ENCODE peak calls at places on chromosomes 11 and 22, in four cellular contexts. J is colonic mucosa; T is CD8-positive, alpha-beta memory T cell; G is psoas muscle. Q is an unnamed sample.

GRCh38 chr11:86984701-86985100 is 29.5 kb upstream of the FZD4 start:
- DNase-seq in J (no peak), T (no peak), G (peak; percentile 59), Q (no peak)

GRCh38 chr22:37690901-37691504 is 4.9 kb downstream of the NOL12 start:
- DNase-seq in J (no peak), T (no peak), G (peak; percentile 79), Q (no peak)

GRCh38 chr11:130769782-130770565 is 146.3 kb downstream of the SNX19 start:
- DNase-seq in J (no peak), T (no peak), G (no peak), Q (peak; percentile 72)

GRCh38 chr22:26681395-26681821 is 24.0 kb downstream of the MIAT start:
- DNase-seq in J (no peak), T (no peak), G (no peak), Q (no peak)

GRCh38 chr11:45538363-45538762 is 127.1 kb downstream of the CHST1 start:
- DNase-seq in J (no peak), T (no peak), G (peak; percentile 63), Q (no peak)

GRCh38 chr11:90805172-90805571 is 582.3 kb upstream of the CHORDC1 start:
- DNase-seq in J (no peak), T (no peak), G (no peak), Q (no peak)

GRCh38 chr11:116312560-116313340 is 460.0 kb downstream of the BUD13 start:
- DNase-seq in J (peak; percentile 72), T (no peak), G (peak; percentile 82), Q (peak; percentile 57)

GRCh38 chr11:92225563-92226308 is 1.1 kb downstream of the FAT3 start:
- DNase-seq in J (peak; percentile 17), T (no peak), G (peak; percentile 60), Q (no peak)

GRCh38 chr11:47705722-47706121 is 9.4 kb downstream of the AGBL2 start:
- DNase-seq in J (no peak), T (no peak), G (no peak), Q (no peak)

GRCh38 chr11:70203749-70204465 is 811 bp downstream of the FADD start:
- DNase-seq in J (peak; percentile 92), T (peak; percentile 91), G (peak; percentile 70), Q (peak; percentile 93)

GRCh38 chr11:69640260-69640994 is 529 bp upstream of the CCND1 start:
- DNase-seq in J (peak; percentile 62), T (peak; percentile 39), G (no peak), Q (peak; percentile 51)

GRCh38 chr11:118042791-118043190 is 34.1 kb upstream of the TMPRSS4 start:
- DNase-seq in J (no peak), T (no peak), G (no peak), Q (no peak)

GRCh38 chr22:28424427-28425080 is 255.1 kb downstream of the TTC28 start:
- DNase-seq in J (no peak), T (no peak), G (no peak), Q (no peak)

GRCh38 chr22:31184015-31184414 is 24.0 kb downstream of the RNF185 start:
- DNase-seq in J (no peak), T (no peak), G (no peak), Q (no peak)

GRCh38 chr11:3914807-3915206 is 59.3 kb downstream of the STIM1 start:
- DNase-seq in J (no peak), T (no peak), G (no peak), Q (peak; percentile 40)

GRCh38 chr11:76231339-76231738 is 25.0 kb upstream of the WNT11 start:
- DNase-seq in J (no peak), T (no peak), G (no peak), Q (no peak)

GRCh38 chr11:76233936-76234703 is 27.8 kb upstream of the WNT11 start:
- DNase-seq in J (peak; percentile 55), T (no peak), G (peak; percentile 82), Q (peak; percentile 37)

GRCh38 chr11:76233196-76233921 is 27.1 kb upstream of the WNT11 start:
- DNase-seq in J (no peak), T (no peak), G (no peak), Q (no peak)

GRCh38 chr11:76230392-76230791 is 24.1 kb upstream of the WNT11 start:
- DNase-seq in J (no peak), T (no peak), G (peak; percentile 58), Q (no peak)

DNA sequence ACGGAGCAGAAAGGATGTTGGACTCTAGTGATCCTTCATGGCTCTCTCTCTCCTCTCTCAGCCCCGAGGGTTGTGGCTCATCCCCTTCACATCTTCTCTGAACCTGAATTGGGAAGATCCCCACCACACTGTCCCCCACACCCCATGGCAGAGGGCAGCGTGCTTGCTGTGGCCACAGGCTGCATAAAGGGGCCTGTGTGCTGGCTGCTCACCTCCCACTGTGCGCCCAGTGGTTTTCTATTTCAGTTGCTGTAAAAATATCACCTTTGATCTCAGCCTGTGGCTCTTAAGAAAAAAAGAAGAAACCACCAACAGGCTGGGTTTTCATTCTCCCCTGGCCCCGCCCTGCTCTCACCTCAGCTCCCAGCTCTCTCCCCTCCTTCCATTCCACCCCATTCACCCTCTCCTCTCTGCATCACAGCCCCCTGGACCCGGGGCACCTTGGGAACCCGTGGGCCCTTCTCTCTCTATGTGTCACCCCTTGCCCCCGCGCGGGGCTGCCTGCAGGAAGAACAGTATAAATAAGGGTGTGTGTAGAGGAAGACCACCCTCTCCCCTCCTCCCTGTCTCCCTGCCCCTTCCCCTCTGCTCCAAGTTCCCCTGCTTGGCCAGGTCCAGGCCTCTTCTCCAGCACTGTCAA is 25.8 kb upstream of the WNT11 start:
- DNase-seq in J (peak; percentile 32), T (peak; percentile 66), G (peak; percentile 28), Q (peak; percentile 47)
- H3K27ac ChIP-seq in J (no peak overlapping the region), T (no peak overlapping the region), G (no peak overlapping the region), Q (no peak overlapping the region)

GRCh38 chr11:121419839-121420238 is 32.3 kb upstream of the SORL1 start:
- DNase-seq in J (no peak), T (no peak), G (no peak), Q (no peak)
- H3K4me1 ChIP-seq in J (peaks cover 3% of the 10 kb centered on the region), T (peaks cover 66% of the 10 kb centered on the region), G (no peaks in the 10 kb centered on the region), Q (peaks cover 4% of the 10 kb centered on the region)

GRCh38 chr11:78365381-78365792 is 52.2 kb downstream of the GAB2 start:
- DNase-seq in J (no peak), T (no peak), G (no peak), Q (no peak)
- H3K27ac ChIP-seq in J (no peak overlapping the region), T (no peak overlapping the region), G (no peak overlapping the region), Q (no peak overlapping the region)

DNA sequence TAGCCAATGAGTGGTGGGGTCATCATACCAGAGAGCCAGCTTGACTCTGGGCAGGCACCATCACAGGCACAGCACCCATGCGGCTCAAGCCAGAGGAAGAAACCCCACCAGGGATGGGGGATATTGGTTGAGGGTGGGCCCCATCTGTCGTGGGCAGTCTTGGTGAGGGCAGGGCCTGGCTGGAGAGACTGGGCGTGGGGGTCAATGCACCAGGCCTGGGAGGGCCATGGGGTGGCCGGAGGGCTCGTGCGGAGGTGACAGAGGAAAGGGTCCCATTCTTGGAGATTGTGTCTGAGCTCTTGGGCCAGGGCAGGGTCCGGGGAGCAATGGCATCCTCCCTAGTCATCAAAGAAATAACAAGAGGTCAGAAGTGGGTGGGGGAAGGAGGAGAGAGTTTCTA is 1.6 kb upstream of the VSIG2 start:
- DNase-seq in J (no peak), T (no peak), G (no peak), Q (no peak)
- H3K4me1 ChIP-seq in J (peaks cover 4% of the 10 kb centered on the region), T (peaks cover 6% of the 10 kb centered on the region), G (peaks cover 4% of the 10 kb centered on the region), Q (no peaks in the 10 kb centered on the region)

DNA sequence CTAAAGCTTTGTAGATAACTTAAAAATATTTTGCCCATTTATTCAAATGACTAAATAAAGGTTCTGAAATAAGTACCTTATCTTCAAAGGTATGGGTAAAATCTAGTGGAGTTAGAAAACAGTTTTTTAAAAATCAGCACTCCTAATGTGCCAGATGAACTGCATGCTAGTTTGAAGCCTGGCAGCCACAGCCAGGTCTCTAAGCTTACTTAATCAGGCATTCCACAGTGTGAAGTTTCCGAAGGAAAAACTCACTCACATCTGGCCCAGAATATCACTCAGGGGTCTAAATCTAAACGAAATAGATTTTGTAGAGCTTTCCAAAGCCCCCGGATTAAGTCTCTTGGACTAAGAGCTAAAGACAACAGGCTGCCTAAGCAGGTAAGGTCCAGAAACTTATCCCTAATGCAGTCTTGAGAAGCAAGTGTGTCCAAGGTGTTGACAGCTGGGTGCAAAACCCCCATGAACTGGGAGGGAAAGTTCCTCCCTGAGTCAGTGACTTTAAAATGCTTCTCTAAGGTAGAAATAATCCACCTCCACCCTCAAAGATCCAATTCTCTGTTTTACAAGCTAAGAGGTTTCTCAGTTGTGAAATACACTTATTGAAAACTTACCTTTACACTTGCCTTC is 157.6 kb downstream of the FCHSD2 start:
- DNase-seq in J (no peak), T (no peak), G (no peak), Q (no peak)
- H3K27ac ChIP-seq in J (no peak overlapping the region), T (no peak overlapping the region), G (no peak overlapping the region), Q (no peak overlapping the region)

GRCh38 chr11:62500066-62501035 is 46.3 kb downstream of the AHNAK start:
- DNase-seq in J (peak; percentile 90), T (no peak), G (no peak), Q (peak; percentile 57)
- H3K4me1 ChIP-seq in J (peaks cover 8% of the 10 kb centered on the region), T (no peaks in the 10 kb centered on the region), G (peaks cover 58% of the 10 kb centered on the region), Q (peaks cover 5% of the 10 kb centered on the region)

DNA sequence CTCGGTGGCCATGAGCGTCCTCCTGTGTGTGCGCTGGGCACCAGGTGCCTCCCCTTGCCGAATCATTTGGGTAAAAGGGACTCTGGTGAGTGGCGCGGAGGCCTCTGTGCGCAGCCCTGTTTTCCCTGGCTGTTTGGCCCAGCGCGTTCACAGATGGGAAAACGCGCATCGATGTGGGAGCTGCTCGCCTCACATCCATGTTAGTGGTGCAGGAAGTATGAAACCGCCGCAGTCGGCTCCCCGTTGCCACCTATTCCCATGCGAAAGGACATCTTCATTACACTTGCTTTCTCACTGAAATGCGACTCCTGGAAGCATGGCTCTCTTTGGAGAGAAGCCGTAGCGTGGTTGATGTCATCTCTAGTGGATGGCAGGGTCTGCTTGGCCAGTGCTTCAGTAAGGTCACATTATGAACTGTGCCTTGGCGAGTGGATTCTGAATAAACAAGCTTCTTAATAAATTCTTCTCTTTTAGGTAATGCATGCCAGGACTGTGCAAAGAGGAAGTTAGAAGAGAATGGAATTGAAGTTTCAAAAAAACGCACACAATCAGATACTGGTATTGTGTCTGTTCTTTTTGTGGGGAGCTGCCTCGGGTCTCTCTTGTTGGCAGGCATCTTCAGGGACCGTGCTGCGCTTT is 26.2 kb downstream of the FAM118A start:
- DNase-seq in J (no peak), T (no peak), G (no peak), Q (no peak)
- H3K27ac ChIP-seq in J (no peak overlapping the region), T (no peak overlapping the region), G (peak overlapping the region; percentile 89), Q (peak overlapping the region; percentile 55)